ENCODE peak calls at places on chromosomes 5 and 9, in nine cellular contexts. I, O, Q, U, M, L, K, A and H are unnamed samples.

GRCh38 chr5:128407956-128408355 is 130.1 kb downstream of the FBN2 start:
- DNase-seq in I (no peak), O (no peak), Q (no peak), U (no peak), M (no peak), L (no peak), K (no peak), A (no peak), H (no peak)

GRCh38 chr5:173729079-173729765 is 112.8 kb upstream of the BOD1 start:
- DNase-seq in I (no peak), O (no peak), Q (no peak), U (no peak), M (no peak), L (no peak), K (no peak), A (no peak), H (no peak)

GRCh38 chr5:123855630-123856029 is 343.7 kb downstream of the CSNK1G3 start:
- DNase-seq in I (no peak), O (no peak), Q (no peak), U (no peak), M (no peak), L (no peak), K (no peak), A (no peak), H (no peak)

GRCh38 chr5:854966-855743 is 4.4 kb upstream of the ZDHHC11 start:
- DNase-seq in I (no peak), O (no peak), Q (no peak), U (peak; percentile 14), M (no peak), L (peak; percentile 11), K (no peak), A (no peak), H (no peak)

GRCh38 chr9:125401317-125401716 is 139.7 kb downstream of the GAPVD1 start:
- DNase-seq in I (no peak), O (no peak), Q (no peak), U (no peak), M (no peak), L (no peak), K (no peak), A (no peak), H (no peak)

GRCh38 chr9:134455951-134456739 is 129.9 kb downstream of the RXRA start:
- DNase-seq in I (peak; percentile 99), O (no peak), Q (peak; percentile 99), U (peak; percentile 90), M (no peak), L (peak; percentile 84), K (peak; percentile 98), A (no peak), H (peak; percentile 97)

GRCh38 chr5:76298852-76299251 is 104.2 kb upstream of the IQGAP2 start:
- DNase-seq in I (no peak), O (no peak), Q (no peak), U (no peak), M (no peak), L (no peak), K (no peak), A (no peak), H (no peak)

GRCh38 chr9:116870566-116870965 is 183.5 kb downstream of the TRIM32 start:
- DNase-seq in I (no peak), O (no peak), Q (no peak), U (no peak), M (peak; percentile 46), L (no peak), K (peak; percentile 20), A (no peak), H (no peak)

GRCh38 chr5:168467755-168468280 is 18.5 kb upstream of the RARS1 start:
- DNase-seq in I (no peak), O (no peak), Q (no peak), U (no peak), M (no peak), L (no peak), K (no peak), A (no peak), H (no peak)

GRCh38 chr9:107282759-107283620 is at the start of gene RAD23B:
- DNase-seq in I (peak; percentile 99), O (peak; percentile 99), Q (peak; percentile 98), U (peak; percentile 99), M (peak; percentile 99), L (peak; percentile 99), K (peak; percentile 92), A (peak; percentile 97), H (peak; percentile 99)

GRCh38 chr5:149271195-149271716 is 403 bp upstream of the AFAP1L1 start:
- DNase-seq in I (no peak), O (no peak), Q (no peak), U (no peak), M (peak; percentile 46), L (no peak), K (no peak), A (no peak), H (no peak)

GRCh38 chr5:149265559-149265958 is 6.1 kb upstream of the AFAP1L1 start:
- DNase-seq in I (peak; percentile 81), O (no peak), Q (peak; percentile 57), U (no peak), M (no peak), L (no peak), K (no peak), A (no peak), H (peak; percentile 78)

GRCh38 chr5:149267241-149267973 is 4.3 kb upstream of the AFAP1L1 start:
- DNase-seq in I (no peak), O (no peak), Q (no peak), U (no peak), M (no peak), L (no peak), K (no peak), A (no peak), H (no peak)

GRCh38 chr5:149271717-149272558 is at the start of gene AFAP1L1:
- DNase-seq in I (peak; percentile 53), O (peak; percentile 70), Q (peak; percentile 28), U (peak; percentile 88), M (peak; percentile 29), L (peak; percentile 81), K (no peak), A (no peak), H (peak; percentile 53)

DNA sequence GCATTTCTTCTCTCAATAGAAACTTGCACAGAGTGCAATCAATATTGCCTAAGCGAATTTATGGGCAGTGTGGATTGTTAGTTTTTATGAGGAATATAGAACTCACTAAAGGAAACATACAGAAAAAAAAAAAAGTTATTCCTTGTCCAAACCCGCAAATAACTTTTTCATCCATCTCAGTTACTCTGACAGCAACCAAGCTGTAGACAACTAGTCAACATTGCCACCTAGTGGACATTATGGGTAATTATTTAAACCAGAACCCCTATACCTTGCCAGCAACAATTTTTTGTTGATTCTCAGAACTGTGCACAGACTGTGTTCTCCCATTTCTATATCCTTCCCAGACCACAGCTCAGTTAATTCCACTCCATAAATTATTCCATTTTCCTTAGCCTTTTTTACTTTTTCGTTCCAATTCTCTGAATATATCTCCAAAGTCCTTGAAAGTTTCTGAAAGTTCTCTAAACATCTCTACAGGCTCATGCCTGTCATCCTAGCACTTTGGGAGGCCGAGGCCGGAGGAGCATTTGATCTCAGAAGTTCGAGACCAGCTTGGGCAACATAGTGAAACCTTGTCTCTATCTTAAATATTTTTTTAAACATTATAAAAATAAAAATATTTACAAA is 2.6 kb upstream of the AFAP1L1 start:
- DNase-seq in I (peak; percentile 67), O (peak; percentile 82), Q (peak; percentile 74), U (no peak), M (peak; percentile 47), L (no peak), K (peak; percentile 51), A (peak; percentile 73), H (peak; percentile 73)
- TF ChIP-seq CTCF in I (peak; percentile 64), O (peak; percentile 85), Q (peak; percentile 64), U (peak; percentile 82), M (peak; percentile 79), L (peak; percentile 71), K (peak; percentile 48), A (peak; percentile 92), H (peak; percentile 66)

GRCh38 chr5:150410524-150411244 is 2.0 kb downstream of the CD74 start:
- DNase-seq in I (peak; percentile 84), O (peak; percentile 87), Q (peak; percentile 82), U (peak; percentile 73), M (peak; percentile 65), L (no peak), K (peak; percentile 40), A (peak; percentile 96), H (peak; percentile 87)
- H3K4me3 ChIP-seq in I (no peak overlapping the region), O (no peak overlapping the region), Q (no peak overlapping the region), U (peak overlapping the region; percentile 61), M (no peak overlapping the region), L (peak overlapping the region; percentile 48), K (no peak overlapping the region), A (peak overlapping the region; percentile 99), H (no peak overlapping the region)

GRCh38 chr9:96075757-96076156 is 200.3 kb downstream of the ERCC6L2 start:
- DNase-seq in I (no peak), O (no peak), Q (no peak), U (no peak), M (no peak), L (no peak), K (no peak), A (no peak), H (no peak)

GRCh38 chr9:96082516-96083232 is 207.2 kb downstream of the ERCC6L2 start:
- DNase-seq in I (no peak), O (no peak), Q (no peak), U (no peak), M (no peak), L (no peak), K (no peak), A (no peak), H (no peak)

GRCh38 chr9:96080364-96080763 is 204.9 kb downstream of the ERCC6L2 start:
- DNase-seq in I (peak; percentile 43), O (no peak), Q (no peak), U (no peak), M (no peak), L (no peak), K (no peak), A (no peak), H (no peak)

GRCh38 chr9:96079816-96080215 is 204.3 kb downstream of the ERCC6L2 start:
- DNase-seq in I (no peak), O (no peak), Q (no peak), U (no peak), M (no peak), L (no peak), K (no peak), A (no peak), H (no peak)

GRCh38 chr9:96078866-96079505 is 203.5 kb downstream of the ERCC6L2 start:
- DNase-seq in I (peak; percentile 23), O (peak; percentile 31), Q (no peak), U (no peak), M (no peak), L (no peak), K (no peak), A (no peak), H (peak; percentile 12)
- TF ChIP-seq CTCF in I (no peak), O (peak; percentile 19), Q (no peak), U (no peak), M (no peak), L (no peak), K (no peak), A (no peak), H (peak; percentile 18)

GRCh38 chr9:72527801-72528195 is 6.4 kb downstream of the TMC1 start:
- DNase-seq in I (no peak), O (no peak), Q (no peak), U (no peak), M (no peak), L (no peak), K (no peak), A (no peak), H (peak; percentile 47)

GRCh38 chr9:72529531-72529930 is 8.1 kb downstream of the TMC1 start:
- DNase-seq in I (no peak), O (no peak), Q (no peak), U (no peak), M (no peak), L (no peak), K (no peak), A (no peak), H (no peak)

GRCh38 chr9:72524820-72525539 is 3.6 kb downstream of the TMC1 start:
- DNase-seq in I (peak; percentile 92), O (peak; percentile 67), Q (peak; percentile 96), U (peak; percentile 54), M (peak; percentile 21), L (no peak), K (peak; percentile 98), A (no peak), H (peak; percentile 95)

GRCh38 chr9:72526901-72527800 is 5.7 kb downstream of the TMC1 start:
- DNase-seq in I (peak; percentile 94), O (peak; percentile 74), Q (peak; percentile 91), U (peak; percentile 77), M (no peak), L (peak; percentile 61), K (peak; percentile 87), A (no peak), H (peak; percentile 96)
- H3K4me3 ChIP-seq in I (no peak overlapping the region), O (peak overlapping the region; percentile 6), Q (peak overlapping the region; percentile 38), U (peak overlapping the region; percentile 39), M (no peak overlapping the region), L (peak overlapping the region; percentile 13), K (peak overlapping the region; percentile 20), A (no peak overlapping the region), H (peak overlapping the region; percentile 36)